ENCODE peak calls at places on chromosomes 5 and 9, in five cellular contexts. U is EH; R is Caki2; D is stimulated activated CD4-positive, alpha-beta T cell treated with anti-CD3 and anti-CD28 coated beads, Interleukin-1b, Interleukin-23, amount 100 ng/mL, for 48 hours; A is fibroblast of mammary gland. L is an unnamed sample.
A peak's percentile ranks its signal among the peaks of the same experiment; 100 is the strongest.

GRCh38 chr5:151719228-151719861 is 32.6 kb upstream of the SPARC start:
- DNase-seq in D (peak; percentile 20), A (peak; percentile 73), U (peak; percentile 72), R (no peak), L (no peak)

GRCh38 chr5:71974165-71974564 is 133.1 kb upstream of the MAP1B start:
- DNase-seq in A (peak; percentile 77), U (no peak), R (no peak), D (no peak), L (no peak)

GRCh38 chr5:150783422-150783928 is 4.9 kb downstream of the SMIM3 start:
- DNase-seq in D (peak; percentile 75), U (peak; percentile 97), R (no peak), A (peak; percentile 95), L (peak; percentile 47)

GRCh38 chr5:122192883-122193496 is 63.6 kb downstream of the ZNF474 start:
- DNase-seq in A (peak; percentile 75), D (no peak), R (peak; percentile 33), U (peak; percentile 69), L (peak; percentile 46)

GRCh38 chr5:78905084-78905938 is 79.8 kb downstream of the ARSB start:
- DNase-seq in A (peak; percentile 63), R (no peak), U (peak; percentile 48), D (no peak), L (no peak)

GRCh38 chr9:110081395-110081794 is 126.6 kb downstream of the C9orf152 start:
- DNase-seq in U (peak; percentile 85), A (peak; percentile 61), D (no peak), R (no peak), L (no peak)

GRCh38 chr5:146340260-146341081 is 1.8 kb downstream of the POU4F3 start:
- DNase-seq in R (peak; percentile 41), D (peak; percentile 27), A (peak; percentile 59), U (peak; percentile 73), L (peak; percentile 7)

GRCh38 chr9:16247188-16247875 is 623.1 kb downstream of the BNC2 start:
- DNase-seq in D (no peak), R (peak; percentile 77), U (peak; percentile 93), A (peak; percentile 89), L (peak; percentile 88)

L was measured in kidney glomerular epithelial cell.